ENCODE peak calls at places on chromosomes 3 and 15, in six cellular contexts. C is keratinocyte, G is BJ, Q is cardiac fibroblast, I is osteocyte, P is fibroblast of lung. N is an unnamed sample.

GRCh38 chr3:119817964-119818363 is 36.1 kb downstream of the NR1I2 start:
- DNase-seq in C (no peak), I (no peak), G (no peak), Q (no peak), P (no peak), N (no peak)

GRCh38 chr3:9339750-9340449 is 23.0 kb upstream of the THUMPD3 start:
- DNase-seq in G (no peak), C (no peak), I (no peak), P (peak; percentile 36), Q (peak; percentile 13), N (no peak)

GRCh38 chr3:4985330-4986174 is 6.3 kb downstream of the BHLHE40 start:
- DNase-seq in P (peak; percentile 91), G (no peak), Q (peak; percentile 81), I (no peak), C (no peak), N (no peak)

GRCh38 chr15:95291878-95292472 is 1038.5 kb upstream of the NR2F2 start:
- DNase-seq in G (no peak), C (no peak), I (no peak), P (no peak), Q (peak; percentile 70), N (no peak)

GRCh38 chr3:193788189-193788946 is 195.4 kb downstream of the OPA1 start:
- DNase-seq in C (no peak), P (peak; percentile 56), G (no peak), Q (peak; percentile 70), I (no peak), N (peak; percentile 61)

GRCh38 chr3:171058058-171058457 is 31.5 kb upstream of the SLC2A2 start:
- DNase-seq in I (no peak), P (peak; percentile 86), C (no peak), G (peak; percentile 13), Q (peak; percentile 85), N (no peak)

GRCh38 chr3:194092770-194093336 is 43.1 kb upstream of the HES1 start:
- DNase-seq in Q (no peak), I (no peak), P (no peak), C (no peak), G (no peak), N (no peak)

GRCh38 chr3:49362579-49362978 is 4.4 kb upstream of the GPX1 start:
- DNase-seq in I (no peak), P (peak; percentile 56), G (no peak), Q (no peak), C (no peak), N (no peak)

GRCh38 chr3:153087595-153088566 is 74.1 kb upstream of the RAP2B start:
- DNase-seq in P (peak; percentile 79), I (no peak), G (peak; percentile 90), Q (peak; percentile 74), C (no peak), N (no peak)

GRCh38 chr3:88412346-88412745 is 262.6 kb downstream of the C3orf38 start:
- DNase-seq in I (no peak), G (no peak), C (no peak), P (peak; percentile 30), Q (no peak), N (no peak)

GRCh38 chr15:99668533-99669182 is 64.6 kb downstream of the LYSMD4 start:
- DNase-seq in G (no peak), C (no peak), I (no peak), P (no peak), Q (no peak), N (no peak)

GRCh38 chr15:73367624-73368300 is 996 bp downstream of the HCN4 start:
- DNase-seq in Q (no peak), I (no peak), C (no peak), P (no peak), G (no peak), N (peak; percentile 29)

GRCh38 chr3:121660356-121661171 is at the start of gene HCLS1:
- DNase-seq in G (no peak), I (no peak), P (no peak), Q (peak; percentile 44), C (no peak), N (peak; percentile 21)

GRCh38 chr15:73992594-73992898 is 451 bp upstream of the STOML1 start:
- DNase-seq in G (no peak), I (no peak), P (no peak), C (no peak), Q (no peak), N (no peak)

GRCh38 chr15:42836251-42836650 is 84.3 kb downstream of the TTBK2 start:
- DNase-seq in Q (no peak), I (no peak), P (no peak), C (no peak), G (no peak), N (no peak)

GRCh38 chr3:127034990-127035652 is 52.2 kb downstream of the PLXNA1 start:
- DNase-seq in G (no peak), C (no peak), P (no peak), I (no peak), Q (no peak), N (no peak)

GRCh38 chr3:38270606-38271005 is 5.0 kb downstream of the SLC22A13 start:
- DNase-seq in Q (peak; percentile 2), C (no peak), P (no peak), I (no peak), G (no peak), N (no peak)

GRCh38 chr15:25933456-25934158 is 70.5 kb upstream of the ATP10A start:
- DNase-seq in Q (peak; percentile 83), G (peak; percentile 38), C (no peak), P (peak; percentile 78), I (peak; percentile 89), N (peak; percentile 58)

GRCh38 chr3:193805448-193805847 is 212.4 kb downstream of the OPA1 start:
- DNase-seq in G (no peak), Q (peak; percentile 95), C (peak; percentile 91), I (peak; percentile 90), P (peak; percentile 98), N (no peak)

GRCh38 chr3:155083313-155083905 is 3.3 kb downstream of the MME start:
- DNase-seq in P (no peak), G (no peak), Q (peak; percentile 24), C (no peak), I (no peak), N (no peak)

GRCh38 chr3:78823434-78823833 is 944.4 kb downstream of the ROBO1 start:
- DNase-seq in G (no peak), C (no peak), P (no peak), Q (no peak), I (no peak), N (no peak)

GRCh38 chr15:68631621-68632051 is 52.8 kb downstream of the CORO2B start:
- DNase-seq in P (no peak), C (no peak), G (no peak), Q (no peak), I (no peak), N (no peak)

GRCh38 chr3:120855665-120856437 is 52.2 kb upstream of the STXBP5L start:
- DNase-seq in Q (peak; percentile 81), C (no peak), G (peak; percentile 6), P (peak; percentile 97), I (no peak), N (no peak)

GRCh38 chr15:88378259-88378658 is 88.9 kb downstream of the MRPL46 start:
- DNase-seq in Q (no peak), P (peak; percentile 90), C (no peak), G (peak; percentile 4), I (no peak), N (no peak)

GRCh38 chr3:177498037-177498857 is 301.0 kb upstream of the TBL1XR1 start:
- DNase-seq in C (no peak), I (no peak), P (peak; percentile 88), G (no peak), Q (peak; percentile 82), N (no peak)

GRCh38 chr3:81476652-81477051 is 284.8 kb downstream of the GBE1 start:
- DNase-seq in I (no peak), G (no peak), P (no peak), Q (no peak), C (no peak), N (no peak)

GRCh38 chr3:55518451-55518850 is 31.3 kb upstream of the WNT5A start:
- DNase-seq in P (peak; percentile 69), G (no peak), Q (no peak), C (no peak), I (no peak), N (no peak)
- TF ChIP-seq CTCF in P (no peak), G (no peak), Q (no peak), C (no peak), I (no peak), N (no peak)

GRCh38 chr3:25532763-25533162 is 104.7 kb downstream of the RARB start:
- DNase-seq in C (no peak), I (no peak), Q (peak; percentile 54), P (no peak), G (no peak), N (no peak)
- TF ChIP-seq CTCF in C (peak; percentile 65), I (peak; percentile 60), Q (peak; percentile 64), P (peak; percentile 68), G (peak; percentile 58), N (peak; percentile 94)

DNA sequence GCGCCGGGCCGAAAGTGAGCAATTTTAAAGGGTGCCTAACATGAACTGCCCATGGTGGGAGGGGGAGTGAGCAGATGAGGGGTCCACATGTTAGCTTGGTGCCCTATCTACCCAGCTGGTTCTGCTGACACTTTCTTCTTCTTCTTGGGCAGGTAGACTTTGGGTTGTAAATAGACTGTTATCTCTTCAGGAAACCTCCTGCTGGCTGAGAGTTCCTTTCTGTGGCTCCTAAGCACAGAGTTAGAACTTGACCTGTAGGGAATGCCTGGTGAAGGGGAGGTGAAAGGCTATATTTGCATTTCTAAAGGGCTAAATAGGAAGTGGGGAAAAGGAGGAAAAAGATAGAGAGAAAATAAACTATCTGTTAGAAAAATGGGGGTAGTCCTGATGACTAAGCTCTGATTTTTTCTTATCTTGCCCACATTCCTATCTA is 521.4 kb upstream of the TGFBR2 start:
- DNase-seq in C (no peak), G (no peak), P (no peak), I (no peak), Q (no peak), N (no peak)
- TF ChIP-seq CTCF in C (no peak), G (no peak), P (no peak), I (no peak), Q (no peak), N (no peak)

GRCh38 chr3:23760871-23761373 is 44.8 kb upstream of the UBE2E1 start:
- DNase-seq in P (no peak), C (no peak), Q (no peak), I (no peak), G (no peak), N (no peak)

GRCh38 chr3:23761440-23761896 is 44.3 kb upstream of the UBE2E1 start:
- DNase-seq in I (no peak), P (peak; percentile 27), C (no peak), Q (peak; percentile 62), G (no peak), N (peak; percentile 31)

GRCh38 chr3:23756206-23756840 is 49.4 kb upstream of the UBE2E1 start:
- DNase-seq in P (no peak), Q (no peak), C (no peak), I (no peak), G (no peak), N (no peak)

GRCh38 chr3:23760325-23760724 is 45.4 kb upstream of the UBE2E1 start:
- DNase-seq in P (no peak), Q (peak; percentile 14), C (no peak), G (no peak), I (no peak), N (no peak)

DNA sequence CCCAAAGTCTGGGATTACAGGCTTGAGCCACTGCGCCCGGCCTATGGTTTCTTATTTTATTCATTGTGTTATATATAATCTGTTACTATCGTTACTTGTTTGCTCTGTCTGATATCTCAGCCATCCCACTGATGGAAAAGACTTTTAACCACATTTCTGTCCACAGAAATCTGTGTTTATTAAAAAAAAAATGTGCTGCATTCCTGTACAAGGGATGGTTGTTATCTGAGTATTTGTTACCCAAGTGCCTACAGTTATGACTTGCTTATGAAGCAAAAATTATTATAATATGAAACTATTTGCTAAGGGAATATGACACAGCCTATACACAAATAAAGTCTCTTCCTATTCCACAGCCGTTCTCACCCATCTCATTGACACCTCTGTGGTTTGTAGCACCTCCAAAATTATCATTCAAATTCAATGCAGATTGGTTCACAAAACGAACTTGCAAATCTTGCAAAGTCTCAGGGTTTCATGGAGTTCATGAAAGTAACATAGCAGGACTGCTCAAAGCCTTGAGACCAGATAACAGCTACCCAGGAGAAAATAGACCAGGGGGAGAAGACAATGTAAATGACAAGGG is 47.4 kb upstream of the UBE2E1 start:
- DNase-seq in P (no peak), Q (no peak), C (no peak), I (no peak), G (no peak), N (no peak)
- TF ChIP-seq CTCF in P (no peak), Q (no peak), C (no peak), I (no peak), G (no peak), N (no peak)

N was measured in endothelial cell.